ENCODE peak calls at places on chromosomes 12 and 14, in eight cellular contexts. A, Y, Q, X, F, J, S and M are unnamed samples.

GRCh38 chr14:95889236-95889979 is 12.8 kb downstream of the TUNAR start:
- DNase-seq in A (no peak), Y (no peak), Q (no peak), X (no peak), F (no peak), J (no peak), S (no peak), M (no peak)

GRCh38 chr12:116384175-116384574 is 106.7 kb upstream of the MED13L start:
- DNase-seq in A (no peak), Y (no peak), Q (no peak), X (no peak), F (no peak), J (no peak), S (no peak), M (no peak)

GRCh38 chr12:112198120-112198733 is 72.9 kb downstream of the TRAFD1 start:
- DNase-seq in A (no peak), Y (peak), Q (peak), X (peak), F (peak), J (peak), S (peak), M (peak)

GRCh38 chr12:132429932-132430643 is 59.9 kb upstream of the FBRSL1 start:
- DNase-seq in A (no peak), Y (peak), Q (peak), X (no peak), F (no peak), J (peak), S (no peak), M (peak)

GRCh38 chr12:57846577-57847319 is at the start of gene CTDSP2:
- DNase-seq in A (peak), Y (peak), Q (peak), X (peak), F (peak), J (peak), S (peak), M (peak)

GRCh38 chr14:105425823-105426247 is 6.2 kb downstream of the MTA1 start:
- DNase-seq in A (no peak), Y (no peak), Q (no peak), X (no peak), F (no peak), J (peak), S (no peak), M (no peak)

GRCh38 chr12:124497658-124498057 is 69.8 kb downstream of the NCOR2 start:
- DNase-seq in A (no peak), Y (no peak), Q (no peak), X (peak), F (no peak), J (no peak), S (peak), M (no peak)

GRCh38 chr14:28757790-28758189 is 8.8 kb upstream of the FOXG1 start:
- DNase-seq in A (no peak), Y (no peak), Q (no peak), X (no peak), F (no peak), J (no peak), S (no peak), M (no peak)